ENCODE peak calls at places on chromosomes 11 and 22, in ten cellular contexts. One of them, this sample, is unnamed.

GRCh38 chr11:133519560-133519959 is 12.7 kb downstream of the OPCML start:
- DNase-seq in nephron progenitor cell: no peak
- DNase-seq in stimulated activated CD8-positive, alpha-beta memory T cell treated with anti-CD3 and anti-CD28 coated beads, Interleukin-4, amount 100 ng/mL, for 24 hours: no peak
- DNase-seq in Ammon's horn: no peak
- DNase-seq in dorsolateral prefrontal cortex: no peak
- DNase-seq in upper lobe of right lung: no peak
- DNase-seq in stimulated activated CD4-positive, alpha-beta T cell treated with anti-CD3 and anti-CD28 coated beads, TNF-alpha, amount 100 ng/mL, for 24 hours: no peak
- DNase-seq in psoas muscle: no peak
- DNase-seq in CD8-positive, alpha-beta memory T cell: no peak
- DNase-seq in erythroblast: no peak
- DNase-seq in this sample: no peak

GRCh38 chr11:95144313-95145235 is 54.9 kb downstream of the ENDOD1 start:
- DNase-seq in nephron progenitor cell: no peak
- DNase-seq in stimulated activated CD8-positive, alpha-beta memory T cell treated with anti-CD3 and anti-CD28 coated beads, Interleukin-4, amount 100 ng/mL, for 24 hours: no peak
- DNase-seq in Ammon's horn: no peak
- DNase-seq in dorsolateral prefrontal cortex: no peak
- DNase-seq in upper lobe of right lung: no peak
- DNase-seq in stimulated activated CD4-positive, alpha-beta T cell treated with anti-CD3 and anti-CD28 coated beads, TNF-alpha, amount 100 ng/mL, for 24 hours: no peak
- DNase-seq in psoas muscle: no peak
- DNase-seq in CD8-positive, alpha-beta memory T cell: no peak
- DNase-seq in erythroblast: peak; percentile 67
- DNase-seq in this sample: no peak

GRCh38 chr11:16361108-16361869 is 4.9 kb upstream of the SOX6 start:
- DNase-seq in nephron progenitor cell: no peak
- DNase-seq in stimulated activated CD8-positive, alpha-beta memory T cell treated with anti-CD3 and anti-CD28 coated beads, Interleukin-4, amount 100 ng/mL, for 24 hours: no peak
- DNase-seq in Ammon's horn: no peak
- DNase-seq in dorsolateral prefrontal cortex: no peak
- DNase-seq in upper lobe of right lung: no peak
- DNase-seq in stimulated activated CD4-positive, alpha-beta T cell treated with anti-CD3 and anti-CD28 coated beads, TNF-alpha, amount 100 ng/mL, for 24 hours: no peak
- DNase-seq in psoas muscle: no peak
- DNase-seq in CD8-positive, alpha-beta memory T cell: no peak
- DNase-seq in erythroblast: no peak
- DNase-seq in this sample: no peak

GRCh38 chr22:27993201-27993635 is 74.2 kb upstream of the PITPNB start:
- DNase-seq in nephron progenitor cell: no peak
- DNase-seq in stimulated activated CD8-positive, alpha-beta memory T cell treated with anti-CD3 and anti-CD28 coated beads, Interleukin-4, amount 100 ng/mL, for 24 hours: no peak
- DNase-seq in Ammon's horn: no peak
- DNase-seq in dorsolateral prefrontal cortex: no peak
- DNase-seq in upper lobe of right lung: peak; percentile 58
- DNase-seq in stimulated activated CD4-positive, alpha-beta T cell treated with anti-CD3 and anti-CD28 coated beads, TNF-alpha, amount 100 ng/mL, for 24 hours: no peak
- DNase-seq in psoas muscle: no peak
- DNase-seq in CD8-positive, alpha-beta memory T cell: no peak
- DNase-seq in erythroblast: no peak
- DNase-seq in this sample: no peak

GRCh38 chr11:12813371-12814225 is 139.4 kb downstream of the TEAD1 start:
- DNase-seq in nephron progenitor cell: no peak
- DNase-seq in stimulated activated CD8-positive, alpha-beta memory T cell treated with anti-CD3 and anti-CD28 coated beads, Interleukin-4, amount 100 ng/mL, for 24 hours: no peak
- DNase-seq in Ammon's horn: no peak
- DNase-seq in dorsolateral prefrontal cortex: no peak
- DNase-seq in upper lobe of right lung: no peak
- DNase-seq in stimulated activated CD4-positive, alpha-beta T cell treated with anti-CD3 and anti-CD28 coated beads, TNF-alpha, amount 100 ng/mL, for 24 hours: no peak
- DNase-seq in psoas muscle: no peak
- DNase-seq in CD8-positive, alpha-beta memory T cell: no peak
- DNase-seq in erythroblast: no peak
- DNase-seq in this sample: no peak

GRCh38 chr11:126485021-126485781 is 129.7 kb downstream of the ST3GAL4 start:
- DNase-seq in nephron progenitor cell: no peak
- DNase-seq in stimulated activated CD8-positive, alpha-beta memory T cell treated with anti-CD3 and anti-CD28 coated beads, Interleukin-4, amount 100 ng/mL, for 24 hours: no peak
- DNase-seq in Ammon's horn: no peak
- DNase-seq in dorsolateral prefrontal cortex: no peak
- DNase-seq in upper lobe of right lung: peak; percentile 13
- DNase-seq in stimulated activated CD4-positive, alpha-beta T cell treated with anti-CD3 and anti-CD28 coated beads, TNF-alpha, amount 100 ng/mL, for 24 hours: no peak
- DNase-seq in psoas muscle: no peak
- DNase-seq in CD8-positive, alpha-beta memory T cell: no peak
- DNase-seq in erythroblast: no peak
- DNase-seq in this sample: peak; percentile 52

GRCh38 chr11:120413480-120413879 is 77.3 kb downstream of the ARHGEF12 start:
- DNase-seq in nephron progenitor cell: no peak
- DNase-seq in stimulated activated CD8-positive, alpha-beta memory T cell treated with anti-CD3 and anti-CD28 coated beads, Interleukin-4, amount 100 ng/mL, for 24 hours: no peak
- DNase-seq in Ammon's horn: no peak
- DNase-seq in dorsolateral prefrontal cortex: no peak
- DNase-seq in upper lobe of right lung: no peak
- DNase-seq in stimulated activated CD4-positive, alpha-beta T cell treated with anti-CD3 and anti-CD28 coated beads, TNF-alpha, amount 100 ng/mL, for 24 hours: no peak
- DNase-seq in psoas muscle: no peak
- DNase-seq in CD8-positive, alpha-beta memory T cell: no peak
- DNase-seq in erythroblast: no peak
- DNase-seq in this sample: no peak

GRCh38 chr11:78200061-78200460 is 11.3 kb downstream of the USP35 start:
- DNase-seq in nephron progenitor cell: no peak
- DNase-seq in stimulated activated CD8-positive, alpha-beta memory T cell treated with anti-CD3 and anti-CD28 coated beads, Interleukin-4, amount 100 ng/mL, for 24 hours: no peak
- DNase-seq in Ammon's horn: no peak
- DNase-seq in dorsolateral prefrontal cortex: no peak
- DNase-seq in upper lobe of right lung: no peak
- DNase-seq in stimulated activated CD4-positive, alpha-beta T cell treated with anti-CD3 and anti-CD28 coated beads, TNF-alpha, amount 100 ng/mL, for 24 hours: no peak
- DNase-seq in psoas muscle: no peak
- DNase-seq in CD8-positive, alpha-beta memory T cell: no peak
- DNase-seq in erythroblast: no peak
- DNase-seq in this sample: peak; percentile 47

GRCh38 chr22:26718905-26719304 is 61.5 kb downstream of the MIAT start:
- DNase-seq in nephron progenitor cell: no peak
- DNase-seq in stimulated activated CD8-positive, alpha-beta memory T cell treated with anti-CD3 and anti-CD28 coated beads, Interleukin-4, amount 100 ng/mL, for 24 hours: no peak
- DNase-seq in Ammon's horn: no peak
- DNase-seq in dorsolateral prefrontal cortex: no peak
- DNase-seq in upper lobe of right lung: no peak
- DNase-seq in stimulated activated CD4-positive, alpha-beta T cell treated with anti-CD3 and anti-CD28 coated beads, TNF-alpha, amount 100 ng/mL, for 24 hours: no peak
- DNase-seq in psoas muscle: no peak
- DNase-seq in CD8-positive, alpha-beta memory T cell: no peak
- DNase-seq in erythroblast: no peak
- DNase-seq in this sample: no peak

GRCh38 chr11:130817608-130817944 is 98.7 kb downstream of the SNX19 start:
- DNase-seq in nephron progenitor cell: no peak
- DNase-seq in stimulated activated CD8-positive, alpha-beta memory T cell treated with anti-CD3 and anti-CD28 coated beads, Interleukin-4, amount 100 ng/mL, for 24 hours: no peak
- DNase-seq in Ammon's horn: no peak
- DNase-seq in dorsolateral prefrontal cortex: peak; percentile 29
- DNase-seq in upper lobe of right lung: no peak
- DNase-seq in stimulated activated CD4-positive, alpha-beta T cell treated with anti-CD3 and anti-CD28 coated beads, TNF-alpha, amount 100 ng/mL, for 24 hours: no peak
- DNase-seq in psoas muscle: no peak
- DNase-seq in CD8-positive, alpha-beta memory T cell: no peak
- DNase-seq in erythroblast: no peak
- DNase-seq in this sample: no peak

GRCh38 chr11:1126935-1127663 is 30.7 kb upstream of the MUC5AC start:
- DNase-seq in nephron progenitor cell: no peak
- DNase-seq in stimulated activated CD8-positive, alpha-beta memory T cell treated with anti-CD3 and anti-CD28 coated beads, Interleukin-4, amount 100 ng/mL, for 24 hours: no peak
- DNase-seq in Ammon's horn: no peak
- DNase-seq in dorsolateral prefrontal cortex: no peak
- DNase-seq in upper lobe of right lung: peak; percentile 60
- DNase-seq in stimulated activated CD4-positive, alpha-beta T cell treated with anti-CD3 and anti-CD28 coated beads, TNF-alpha, amount 100 ng/mL, for 24 hours: no peak
- DNase-seq in psoas muscle: no peak
- DNase-seq in CD8-positive, alpha-beta memory T cell: no peak
- DNase-seq in erythroblast: no peak
- DNase-seq in this sample: peak; percentile 63

GRCh38 chr11:9615031-9615451 is 41.6 kb downstream of the WEE1 start:
- DNase-seq in nephron progenitor cell: no peak
- DNase-seq in stimulated activated CD8-positive, alpha-beta memory T cell treated with anti-CD3 and anti-CD28 coated beads, Interleukin-4, amount 100 ng/mL, for 24 hours: no peak
- DNase-seq in Ammon's horn: peak; percentile 15
- DNase-seq in dorsolateral prefrontal cortex: no peak
- DNase-seq in upper lobe of right lung: peak; percentile 5
- DNase-seq in stimulated activated CD4-positive, alpha-beta T cell treated with anti-CD3 and anti-CD28 coated beads, TNF-alpha, amount 100 ng/mL, for 24 hours: no peak
- DNase-seq in psoas muscle: no peak
- DNase-seq in CD8-positive, alpha-beta memory T cell: no peak
- DNase-seq in erythroblast: no peak
- DNase-seq in this sample: no peak

GRCh38 chr11:120229451-120230424 is 10.2 kb upstream of the POU2F3 start:
- DNase-seq in nephron progenitor cell: no peak
- DNase-seq in stimulated activated CD8-positive, alpha-beta memory T cell treated with anti-CD3 and anti-CD28 coated beads, Interleukin-4, amount 100 ng/mL, for 24 hours: no peak
- DNase-seq in Ammon's horn: peak; percentile 49
- DNase-seq in dorsolateral prefrontal cortex: peak; percentile 58
- DNase-seq in upper lobe of right lung: no peak
- DNase-seq in stimulated activated CD4-positive, alpha-beta T cell treated with anti-CD3 and anti-CD28 coated beads, TNF-alpha, amount 100 ng/mL, for 24 hours: no peak
- DNase-seq in psoas muscle: no peak
- DNase-seq in CD8-positive, alpha-beta memory T cell: no peak
- DNase-seq in erythroblast: no peak
- DNase-seq in this sample: no peak

GRCh38 chr11:65448074-65448417 is 25.4 kb downstream of the NEAT1 start:
- DNase-seq in nephron progenitor cell: no peak
- DNase-seq in stimulated activated CD8-positive, alpha-beta memory T cell treated with anti-CD3 and anti-CD28 coated beads, Interleukin-4, amount 100 ng/mL, for 24 hours: no peak
- DNase-seq in Ammon's horn: no peak
- DNase-seq in dorsolateral prefrontal cortex: no peak
- DNase-seq in upper lobe of right lung: no peak
- DNase-seq in stimulated activated CD4-positive, alpha-beta T cell treated with anti-CD3 and anti-CD28 coated beads, TNF-alpha, amount 100 ng/mL, for 24 hours: no peak
- DNase-seq in psoas muscle: no peak
- DNase-seq in CD8-positive, alpha-beta memory T cell: no peak
- DNase-seq in erythroblast: no peak
- DNase-seq in this sample: no peak

GRCh38 chr11:67274768-67275605 is 8.7 kb downstream of the GRK2 start:
- DNase-seq in nephron progenitor cell: peak; percentile 15
- DNase-seq in stimulated activated CD8-positive, alpha-beta memory T cell treated with anti-CD3 and anti-CD28 coated beads, Interleukin-4, amount 100 ng/mL, for 24 hours: no peak
- DNase-seq in Ammon's horn: no peak
- DNase-seq in dorsolateral prefrontal cortex: no peak
- DNase-seq in upper lobe of right lung: peak; percentile 69
- DNase-seq in stimulated activated CD4-positive, alpha-beta T cell treated with anti-CD3 and anti-CD28 coated beads, TNF-alpha, amount 100 ng/mL, for 24 hours: no peak
- DNase-seq in psoas muscle: peak; percentile 68
- DNase-seq in CD8-positive, alpha-beta memory T cell: no peak
- DNase-seq in erythroblast: no peak
- DNase-seq in this sample: peak; percentile 93

GRCh38 chr11:108561535-108561991 is 32.0 kb downstream of the EXPH5 start:
- DNase-seq in nephron progenitor cell: no peak
- DNase-seq in stimulated activated CD8-positive, alpha-beta memory T cell treated with anti-CD3 and anti-CD28 coated beads, Interleukin-4, amount 100 ng/mL, for 24 hours: no peak
- DNase-seq in Ammon's horn: no peak
- DNase-seq in dorsolateral prefrontal cortex: no peak
- DNase-seq in upper lobe of right lung: no peak
- DNase-seq in stimulated activated CD4-positive, alpha-beta T cell treated with anti-CD3 and anti-CD28 coated beads, TNF-alpha, amount 100 ng/mL, for 24 hours: no peak
- DNase-seq in psoas muscle: no peak
- DNase-seq in CD8-positive, alpha-beta memory T cell: no peak
- DNase-seq in erythroblast: no peak
- DNase-seq in this sample: no peak

GRCh38 chr11:67270256-67271211 is 4.3 kb downstream of the GRK2 start:
- DNase-seq in nephron progenitor cell: peak; percentile 45
- DNase-seq in stimulated activated CD8-positive, alpha-beta memory T cell treated with anti-CD3 and anti-CD28 coated beads, Interleukin-4, amount 100 ng/mL, for 24 hours: no peak
- DNase-seq in Ammon's horn: peak; percentile 66
- DNase-seq in dorsolateral prefrontal cortex: no peak
- DNase-seq in upper lobe of right lung: peak; percentile 67
- DNase-seq in stimulated activated CD4-positive, alpha-beta T cell treated with anti-CD3 and anti-CD28 coated beads, TNF-alpha, amount 100 ng/mL, for 24 hours: no peak
- DNase-seq in psoas muscle: peak; percentile 55
- DNase-seq in CD8-positive, alpha-beta memory T cell: no peak
- DNase-seq in erythroblast: no peak
- DNase-seq in this sample: peak; percentile 85

GRCh38 chr22:20980523-20980922 is 1.6 kb upstream of the LZTR1 start:
- DNase-seq in nephron progenitor cell: no peak
- DNase-seq in stimulated activated CD8-positive, alpha-beta memory T cell treated with anti-CD3 and anti-CD28 coated beads, Interleukin-4, amount 100 ng/mL, for 24 hours: no peak
- DNase-seq in Ammon's horn: no peak
- DNase-seq in dorsolateral prefrontal cortex: no peak
- DNase-seq in upper lobe of right lung: no peak
- DNase-seq in stimulated activated CD4-positive, alpha-beta T cell treated with anti-CD3 and anti-CD28 coated beads, TNF-alpha, amount 100 ng/mL, for 24 hours: no peak
- DNase-seq in psoas muscle: no peak
- DNase-seq in CD8-positive, alpha-beta memory T cell: no peak
- DNase-seq in erythroblast: no peak
- DNase-seq in this sample: no peak

GRCh38 chr11:109033627-109034340 is 368.9 kb downstream of the DDX10 start:
- DNase-seq in nephron progenitor cell: no peak
- DNase-seq in stimulated activated CD8-positive, alpha-beta memory T cell treated with anti-CD3 and anti-CD28 coated beads, Interleukin-4, amount 100 ng/mL, for 24 hours: no peak
- DNase-seq in Ammon's horn: no peak
- DNase-seq in dorsolateral prefrontal cortex: no peak
- DNase-seq in upper lobe of right lung: no peak
- DNase-seq in stimulated activated CD4-positive, alpha-beta T cell treated with anti-CD3 and anti-CD28 coated beads, TNF-alpha, amount 100 ng/mL, for 24 hours: no peak
- DNase-seq in psoas muscle: no peak
- DNase-seq in CD8-positive, alpha-beta memory T cell: no peak
- DNase-seq in erythroblast: no peak
- DNase-seq in this sample: no peak

GRCh38 chr22:27416553-27417427 is 384.8 kb downstream of the MN1 start:
- DNase-seq in nephron progenitor cell: no peak
- DNase-seq in stimulated activated CD8-positive, alpha-beta memory T cell treated with anti-CD3 and anti-CD28 coated beads, Interleukin-4, amount 100 ng/mL, for 24 hours: no peak
- DNase-seq in Ammon's horn: no peak
- DNase-seq in dorsolateral prefrontal cortex: no peak
- DNase-seq in upper lobe of right lung: no peak
- DNase-seq in stimulated activated CD4-positive, alpha-beta T cell treated with anti-CD3 and anti-CD28 coated beads, TNF-alpha, amount 100 ng/mL, for 24 hours: no peak
- DNase-seq in psoas muscle: no peak
- DNase-seq in CD8-positive, alpha-beta memory T cell: no peak
- DNase-seq in erythroblast: peak; percentile 97
- DNase-seq in this sample: no peak

GRCh38 chr11:125886997-125887372 is 483 bp upstream of the HYLS1 start:
- DNase-seq in nephron progenitor cell: no peak
- DNase-seq in stimulated activated CD8-positive, alpha-beta memory T cell treated with anti-CD3 and anti-CD28 coated beads, Interleukin-4, amount 100 ng/mL, for 24 hours: no peak
- DNase-seq in Ammon's horn: peak; percentile 44
- DNase-seq in dorsolateral prefrontal cortex: peak; percentile 26
- DNase-seq in upper lobe of right lung: peak; percentile 76
- DNase-seq in stimulated activated CD4-positive, alpha-beta T cell treated with anti-CD3 and anti-CD28 coated beads, TNF-alpha, amount 100 ng/mL, for 24 hours: no peak
- DNase-seq in psoas muscle: peak; percentile 47
- DNase-seq in CD8-positive, alpha-beta memory T cell: no peak
- DNase-seq in erythroblast: peak; percentile 74
- DNase-seq in this sample: peak; percentile 88

GRCh38 chr22:39204216-39204615 is 40.6 kb downstream of the PDGFB start:
- DNase-seq in nephron progenitor cell: no peak
- DNase-seq in stimulated activated CD8-positive, alpha-beta memory T cell treated with anti-CD3 and anti-CD28 coated beads, Interleukin-4, amount 100 ng/mL, for 24 hours: no peak
- DNase-seq in Ammon's horn: no peak
- DNase-seq in dorsolateral prefrontal cortex: no peak
- DNase-seq in upper lobe of right lung: peak; percentile 28
- DNase-seq in stimulated activated CD4-positive, alpha-beta T cell treated with anti-CD3 and anti-CD28 coated beads, TNF-alpha, amount 100 ng/mL, for 24 hours: no peak
- DNase-seq in psoas muscle: no peak
- DNase-seq in CD8-positive, alpha-beta memory T cell: no peak
- DNase-seq in erythroblast: no peak
- DNase-seq in this sample: peak; percentile 17